ENCODE peak calls at places on chromosome 6, in nine cellular contexts. U, T, V, D, B, I, S, P and Y are unnamed samples.

GRCh38 chr6:168261234-168261633 is 58.3 kb downstream of the DACT2 start:
- DNase-seq in S (no peak), T (no peak), I (no peak), D (no peak), U (no peak), B (no peak), V (no peak), P (no peak), Y (no peak)

GRCh38 chr6:103783344-103783743 is 1076.4 kb downstream of the HACE1 start:
- DNase-seq in B (peak), I (no peak), S (peak), P (no peak), V (no peak), D (no peak), U (no peak), T (no peak), Y (no peak)

GRCh38 chr6:2909718-2910117 is 6.6 kb upstream of the SERPINB9 start:
- DNase-seq in U (no peak), D (no peak), I (no peak), V (no peak), T (no peak), P (peak), S (peak), B (no peak), Y (no peak)

GRCh38 chr6:109081026-109081425 is 13.6 kb downstream of the SESN1 start:
- DNase-seq in T (no peak), B (no peak), I (no peak), D (no peak), U (no peak), P (no peak), S (no peak), V (peak), Y (no peak)

GRCh38 chr6:137821486-137821885 is 45.6 kb upstream of the TNFAIP3 start:
- DNase-seq in V (no peak), U (no peak), I (no peak), D (no peak), T (no peak), P (no peak), B (no peak), S (no peak), Y (peak)

GRCh38 chr6:14616611-14617010 is 499.0 kb downstream of the CD83 start:
- DNase-seq in I (no peak), P (no peak), D (no peak), U (no peak), B (no peak), S (no peak), T (no peak), V (no peak), Y (no peak)

GRCh38 chr6:12545837-12546658 is 170.5 kb upstream of the PHACTR1 start:
- DNase-seq in U (no peak), B (peak), T (peak), V (no peak), P (no peak), I (no peak), D (no peak), S (peak), Y (peak)

GRCh38 chr6:12324096-12324495 is 33.9 kb downstream of the EDN1 start:
- DNase-seq in P (no peak), U (no peak), S (peak), V (no peak), D (no peak), T (peak), B (peak), I (no peak), Y (peak)

GRCh38 chr6:72950114-72950860 is 275.0 kb downstream of the KHDC1L start:
- DNase-seq in S (peak), B (peak), T (peak), U (no peak), I (no peak), P (no peak), V (peak), D (no peak), Y (peak)

GRCh38 chr6:157198425-157199279 is 124.7 kb downstream of the TMEM242 start:
- DNase-seq in B (peak), V (peak), P (no peak), U (peak), T (peak), S (no peak), D (no peak), I (peak), Y (peak)

GRCh38 chr6:14086701-14087100 is 30.9 kb upstream of the CD83 start:
- DNase-seq in I (no peak), D (no peak), B (no peak), P (no peak), S (no peak), V (no peak), U (no peak), T (no peak), Y (no peak)

GRCh38 chr6:34174846-34175399 is 29.0 kb upstream of the GRM4 start:
- DNase-seq in B (no peak), V (no peak), S (no peak), D (no peak), U (peak), P (no peak), T (no peak), I (no peak), Y (no peak)

GRCh38 chr6:15254074-15254975 is 8.5 kb downstream of the JARID2 start:
- DNase-seq in T (no peak), U (no peak), V (peak), P (no peak), S (peak), B (peak), D (no peak), I (no peak), Y (no peak)

GRCh38 chr6:107046316-107046715 is 18.3 kb downstream of the MTRES1 start:
- DNase-seq in I (no peak), T (no peak), S (no peak), P (no peak), U (no peak), D (no peak), B (peak), V (no peak), Y (no peak)

GRCh38 chr6:14612016-14612415 is 494.4 kb downstream of the CD83 start:
- DNase-seq in I (no peak), D (no peak), S (peak), T (peak), P (no peak), B (peak), U (no peak), V (no peak), Y (peak)

GRCh38 chr6:36121752-36122494 is 8.4 kb upstream of the MAPK13 start:
- DNase-seq in V (no peak), I (peak), D (no peak), P (no peak), S (no peak), U (peak), B (no peak), T (no peak), Y (no peak)

GRCh38 chr6:156102129-156102528 is 646.5 kb upstream of the NOX3 start:
- DNase-seq in S (peak), T (peak), D (no peak), B (peak), U (no peak), V (no peak), P (peak), I (no peak), Y (no peak)

GRCh38 chr6:32086661-32087573 is 22.2 kb downstream of the TNXB start:
- DNase-seq in P (no peak), D (peak), V (no peak), I (no peak), S (peak), T (peak), B (peak), U (no peak), Y (peak)

GRCh38 chr6:32089082-32089828 is 19.9 kb downstream of the TNXB start:
- DNase-seq in B (no peak), I (peak), U (no peak), D (no peak), T (no peak), P (no peak), S (no peak), V (no peak), Y (no peak)

GRCh38 chr6:32085759-32086458 is 23.2 kb downstream of the TNXB start:
- DNase-seq in B (no peak), U (no peak), T (no peak), D (peak), V (no peak), P (no peak), S (no peak), I (no peak), Y (no peak)

GRCh38 chr6:32088487-32089049 is 20.6 kb downstream of the TNXB start:
- DNase-seq in B (no peak), I (peak), U (no peak), P (no peak), S (no peak), T (no peak), V (no peak), D (no peak), Y (no peak)

GRCh38 chr6:32087574-32088486 is 21.3 kb downstream of the TNXB start:
- DNase-seq in U (peak), V (peak), T (peak), S (peak), B (peak), I (peak), P (peak), D (peak), Y (peak)
- TF ChIP-seq CTCF in U (peak), V (peak), T (peak), S (peak), B (peak), I (peak), P (peak), D (no peak), Y (peak)

GRCh38 chr6:45502446-45502845 is 124.7 kb upstream of the SUPT3H start:
- DNase-seq in V (no peak), S (no peak), B (no peak), P (no peak), U (no peak), T (peak), D (no peak), I (no peak), Y (no peak)

GRCh38 chr6:45505470-45505869 is 127.7 kb upstream of the SUPT3H start:
- DNase-seq in P (no peak), S (no peak), D (no peak), B (no peak), T (no peak), V (no peak), I (no peak), U (no peak), Y (no peak)

GRCh38 chr6:45504947-45505346 is 127.2 kb upstream of the SUPT3H start:
- DNase-seq in S (peak), B (peak), T (peak), I (no peak), D (no peak), U (no peak), V (peak), P (peak), Y (peak)

GRCh38 chr6:45498620-45499019 is 120.9 kb upstream of the SUPT3H start:
- DNase-seq in S (no peak), D (no peak), T (no peak), I (no peak), V (no peak), B (no peak), P (no peak), U (no peak), Y (no peak)

GRCh38 chr6:45500924-45501816 is 123.4 kb upstream of the SUPT3H start:
- DNase-seq in V (no peak), D (no peak), S (no peak), I (no peak), U (no peak), B (no peak), T (no peak), P (peak), Y (no peak)
- TF ChIP-seq CTCF in V (no peak), D (no peak), S (peak), I (no peak), U (no peak), B (peak), T (peak), P (peak), Y (peak)

DNA sequence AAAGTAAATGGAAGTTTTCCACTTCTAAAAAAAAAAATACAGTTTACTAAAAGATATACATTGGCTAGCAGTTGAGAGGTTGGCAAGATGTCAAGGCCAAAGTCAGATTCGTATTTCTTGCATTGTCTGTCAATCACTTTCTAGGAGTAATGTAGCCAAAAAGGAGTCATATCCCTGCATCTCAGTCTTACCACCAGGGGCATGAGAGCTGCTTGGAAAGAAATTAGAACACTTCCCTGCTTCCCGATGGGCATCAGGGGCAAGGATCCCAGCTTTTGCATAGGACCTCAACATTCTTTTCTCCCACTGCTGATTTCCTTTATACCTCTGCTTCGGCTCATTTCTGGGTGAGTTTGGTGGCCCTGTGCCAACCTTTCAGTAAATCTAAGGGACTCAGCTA is 581.0 kb upstream of the MAP3K7 start:
- DNase-seq in I (no peak), S (no peak), P (no peak), T (no peak), D (no peak), V (no peak), U (no peak), B (no peak), Y (no peak)
- TF ChIP-seq CTCF in I (no peak), S (peak), P (peak), T (no peak), D (no peak), V (no peak), U (no peak), B (peak), Y (no peak)

GRCh38 chr6:43911354-43911624 is 141.3 kb downstream of the VEGFA start:
- DNase-seq in S (no peak), V (no peak), U (no peak), B (no peak), T (no peak), P (no peak), D (no peak), I (no peak), Y (peak)

GRCh38 chr6:43911625-43912577 is 141.9 kb downstream of the VEGFA start:
- DNase-seq in V (no peak), D (no peak), B (no peak), T (no peak), S (no peak), U (no peak), I (no peak), P (no peak), Y (no peak)

GRCh38 chr6:43909474-43910148 is 139.6 kb downstream of the VEGFA start:
- DNase-seq in V (peak), D (no peak), B (no peak), T (no peak), S (no peak), U (no peak), I (no peak), P (no peak), Y (no peak)

GRCh38 chr6:43910638-43911353 is 140.8 kb downstream of the VEGFA start:
- DNase-seq in D (no peak), P (no peak), B (peak), T (peak), I (no peak), S (peak), U (no peak), V (no peak), Y (peak)

DNA sequence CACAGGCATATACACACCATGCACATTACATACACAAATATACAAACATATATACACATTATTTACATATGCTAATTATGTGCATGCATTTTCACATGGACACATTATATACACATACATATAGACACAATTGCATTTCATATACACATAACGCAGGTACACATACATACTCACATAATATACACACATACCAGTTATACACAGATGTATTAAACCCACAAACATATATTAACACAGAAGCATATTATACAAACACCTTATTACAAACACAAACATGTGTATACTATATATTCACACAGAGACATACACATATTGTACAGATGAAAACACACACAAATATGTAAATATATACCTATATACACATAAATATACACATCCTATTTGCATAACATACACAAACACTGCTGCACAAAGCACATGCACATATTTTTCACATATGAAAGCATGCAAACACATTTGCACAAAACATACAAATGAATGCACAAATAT is 140.2 kb downstream of the VEGFA start:
- DNase-seq in V (no peak), U (no peak), I (no peak), P (no peak), B (no peak), T (no peak), S (no peak), D (no peak), Y (no peak)
- TF ChIP-seq CTCF in V (no peak), U (no peak), I (no peak), P (no peak), B (no peak), T (no peak), S (no peak), D (no peak), Y (no peak)

GRCh38 chr6:24524801-24525200 is 30.0 kb downstream of the ALDH5A1 start:
- DNase-seq in D (peak), T (peak), P (peak), S (peak), U (no peak), I (no peak), B (peak), V (no peak), Y (peak)
- TF ChIP-seq CTCF in D (peak), T (peak), P (peak), S (peak), U (no peak), I (no peak), B (peak), V (no peak), Y (peak)

DNA sequence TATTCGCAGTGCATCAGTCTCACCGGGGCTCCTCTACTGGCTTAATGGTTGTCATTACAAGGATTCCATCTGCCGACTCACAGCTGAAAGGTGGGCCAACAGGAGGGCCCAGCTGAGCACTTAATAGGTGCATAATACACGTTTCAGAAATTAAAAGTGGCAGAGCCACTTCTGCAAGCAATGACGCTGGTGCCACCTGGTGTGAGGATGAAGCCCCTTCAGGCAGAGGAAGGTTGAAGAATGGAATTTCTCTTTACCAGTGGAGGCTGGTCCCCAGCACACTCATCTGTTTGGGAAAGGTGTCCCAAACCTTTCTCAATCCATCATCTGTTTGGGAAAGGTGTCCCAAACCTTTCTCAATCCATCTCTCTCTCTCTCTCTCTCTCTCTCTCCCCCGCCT is 8.2 kb upstream of the STMND1 start:
- DNase-seq in U (no peak), P (peak), V (no peak), T (no peak), I (no peak), S (no peak), D (no peak), B (no peak), Y (no peak)
- TF ChIP-seq CTCF in U (no peak), P (peak), V (no peak), T (no peak), I (no peak), S (peak), D (no peak), B (peak), Y (peak)

DNA sequence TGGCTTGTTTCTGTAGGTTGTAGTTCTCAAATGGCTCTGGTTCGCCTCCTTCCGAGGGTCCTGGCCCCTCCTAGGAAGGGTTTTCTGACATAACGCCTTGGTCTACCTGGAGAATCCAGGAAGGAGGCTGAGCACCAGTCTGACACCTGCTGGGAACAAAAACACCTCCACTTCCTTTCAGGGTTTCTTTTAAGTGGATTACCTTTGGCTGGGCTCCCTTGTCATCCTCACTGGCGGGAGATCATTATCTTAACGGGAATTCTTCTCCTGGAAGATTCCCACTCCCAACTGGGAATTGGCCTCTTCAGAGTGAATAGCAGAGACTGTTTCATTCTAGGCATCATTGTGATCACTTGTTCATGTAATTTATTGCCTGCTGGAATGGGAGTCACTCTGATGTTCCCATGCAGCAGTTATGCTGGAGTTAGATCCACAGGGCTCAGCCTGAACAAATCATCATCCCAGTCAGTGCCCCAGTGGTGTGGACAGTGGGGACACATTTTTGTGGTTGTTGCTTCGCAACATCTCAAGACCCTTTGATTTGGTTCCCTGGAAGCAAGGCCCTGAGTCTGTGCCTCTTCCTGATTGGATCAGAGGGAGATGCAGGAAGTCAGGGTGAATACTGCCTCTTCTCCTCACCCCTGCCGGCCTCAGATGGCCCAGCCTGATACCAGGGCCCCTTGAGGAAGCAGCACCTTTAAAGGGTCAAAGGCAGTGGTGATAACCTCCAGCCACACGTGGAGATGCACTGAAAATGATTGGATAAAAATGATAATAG is 49.1 kb downstream of the LYRM2 start:
- DNase-seq in S (no peak), I (no peak), D (no peak), V (no peak), B (no peak), P (peak), T (no peak), U (no peak), Y (no peak)
- TF ChIP-seq CTCF in S (no peak), I (no peak), D (no peak), V (no peak), B (no peak), P (peak), T (no peak), U (no peak), Y (no peak)

DNA sequence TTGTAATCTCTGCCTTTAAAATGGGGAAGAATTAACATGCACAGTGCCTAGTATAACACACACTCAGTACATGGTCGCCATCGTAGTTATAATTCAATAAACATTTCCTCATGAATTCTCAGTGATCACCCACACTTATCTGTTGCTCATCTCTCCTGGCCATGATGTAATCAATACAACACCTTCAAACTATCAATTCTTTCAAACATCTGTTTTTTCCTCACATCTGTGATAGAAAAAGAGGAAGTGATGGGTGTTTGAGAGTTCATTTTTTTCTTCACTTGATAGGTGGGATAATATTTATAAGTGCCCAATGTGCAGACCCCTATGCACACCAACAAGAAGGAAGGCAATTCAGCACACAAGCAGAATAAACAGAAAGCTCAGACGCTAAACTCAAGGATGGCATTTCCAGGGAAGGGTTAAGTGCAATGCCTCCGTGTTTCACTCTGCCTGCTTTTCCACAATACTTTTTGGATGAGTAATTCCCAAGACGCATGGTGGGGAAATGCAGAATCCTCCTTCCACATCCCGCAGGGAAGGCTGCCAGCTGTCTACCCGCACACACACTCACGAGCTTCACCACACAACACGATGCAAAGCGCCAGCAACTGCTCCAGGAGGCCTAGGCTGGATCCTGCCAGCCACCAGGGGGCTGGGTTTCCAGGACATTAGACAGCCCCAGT is 100.3 kb downstream of the GMPR start:
- DNase-seq in U (peak), V (peak), S (peak), T (peak), D (no peak), B (peak), P (no peak), I (peak), Y (peak)
- TF ChIP-seq CTCF in U (peak), V (peak), S (peak), T (peak), D (no peak), B (peak), P (peak), I (peak), Y (peak)